ENCODE peak calls at places on chromosomes 7 and 10, in four cellular contexts. One of them, this sample, is unnamed.
A peak's percentile ranks its signal among the peaks of the same experiment; 100 is the strongest.

GRCh38 chr7:135670179-135670578 is 7.9 kb downstream of the STMP1 start:
- DNase-seq in thyroid gland: no peak
- DNase-seq in CD14-positive monocyte: no peak
- DNase-seq in CD8-positive, alpha-beta T cell: no peak
- DNase-seq in this sample: no peak

GRCh38 chr10:76282122-76283030 is 851.0 kb downstream of the LRMDA start:
- DNase-seq in thyroid gland: no peak
- DNase-seq in CD8-positive, alpha-beta T cell: no peak
- DNase-seq in CD14-positive monocyte: no peak
- DNase-seq in this sample: no peak

GRCh38 chr10:7409045-7409731 is 1.6 kb downstream of the SFMBT2 start:
- DNase-seq in thyroid gland: peak; percentile 28
- DNase-seq in CD14-positive monocyte: no peak
- DNase-seq in CD8-positive, alpha-beta T cell: peak; percentile 57
- DNase-seq in this sample: peak; percentile 28

GRCh38 chr10:88546462-88546861 is 36.7 kb downstream of the RNLS start:
- DNase-seq in CD8-positive, alpha-beta T cell: no peak
- DNase-seq in CD14-positive monocyte: no peak
- DNase-seq in thyroid gland: no peak
- DNase-seq in this sample: no peak

GRCh38 chr10:14382022-14382421 is 51.3 kb upstream of the FRMD4A start:
- DNase-seq in CD14-positive monocyte: no peak
- DNase-seq in thyroid gland: peak; percentile 28
- DNase-seq in CD8-positive, alpha-beta T cell: peak; percentile 14
- DNase-seq in this sample: no peak

GRCh38 chr7:128833148-128833938 is 3.1 kb downstream of the FLNC start:
- DNase-seq in CD14-positive monocyte: no peak
- DNase-seq in thyroid gland: no peak
- DNase-seq in CD8-positive, alpha-beta T cell: no peak
- DNase-seq in this sample: no peak

GRCh38 chr7:108973075-108973474 is 403.4 kb downstream of the DNAJB9 start:
- DNase-seq in CD14-positive monocyte: no peak
- DNase-seq in CD8-positive, alpha-beta T cell: no peak
- DNase-seq in thyroid gland: no peak
- DNase-seq in this sample: no peak

GRCh38 chr10:65496541-65496940 is 1429.3 kb upstream of the LRRTM3 start:
- DNase-seq in CD8-positive, alpha-beta T cell: no peak
- DNase-seq in CD14-positive monocyte: no peak
- DNase-seq in thyroid gland: no peak
- DNase-seq in this sample: no peak

GRCh38 chr7:95804090-95804489 is 31.7 kb downstream of the DYNC1I1 start:
- DNase-seq in CD14-positive monocyte: no peak
- DNase-seq in CD8-positive, alpha-beta T cell: no peak
- DNase-seq in thyroid gland: no peak
- DNase-seq in this sample: no peak

GRCh38 chr10:21315321-21316220 is 209.9 kb downstream of the SKIDA1 start:
- DNase-seq in thyroid gland: peak; percentile 97
- DNase-seq in CD8-positive, alpha-beta T cell: no peak
- DNase-seq in CD14-positive monocyte: no peak
- DNase-seq in this sample: no peak

GRCh38 chr10:31604141-31604540 is 285.1 kb downstream of the ZEB1 start:
- DNase-seq in CD14-positive monocyte: no peak
- DNase-seq in thyroid gland: no peak
- DNase-seq in CD8-positive, alpha-beta T cell: no peak
- DNase-seq in this sample: no peak

GRCh38 chr10:124096494-124096893 is 3.1 kb upstream of the CHST15 start:
- DNase-seq in CD8-positive, alpha-beta T cell: no peak
- DNase-seq in thyroid gland: no peak
- DNase-seq in CD14-positive monocyte: no peak
- DNase-seq in this sample: no peak

GRCh38 chr7:157828190-157828589 is 491.4 kb downstream of the DNAJB6 start:
- DNase-seq in thyroid gland: no peak
- DNase-seq in CD8-positive, alpha-beta T cell: no peak
- DNase-seq in CD14-positive monocyte: no peak
- DNase-seq in this sample: no peak

GRCh38 chr7:47604496-47604890 is 22.6 kb upstream of the TNS3 start:
- DNase-seq in thyroid gland: peak; percentile 80
- DNase-seq in CD8-positive, alpha-beta T cell: no peak
- DNase-seq in CD14-positive monocyte: no peak
- DNase-seq in this sample: no peak

GRCh38 chr10:51926336-51926735 is 226.9 kb upstream of the CSTF2T start:
- DNase-seq in CD8-positive, alpha-beta T cell: no peak
- DNase-seq in thyroid gland: no peak
- DNase-seq in CD14-positive monocyte: no peak
- DNase-seq in this sample: no peak

GRCh38 chr10:12357525-12358151 is 8.3 kb downstream of the CAMK1D start:
- DNase-seq in CD14-positive monocyte: no peak
- DNase-seq in CD8-positive, alpha-beta T cell: no peak
- DNase-seq in thyroid gland: peak; percentile 41
- DNase-seq in this sample: no peak

GRCh38 chr7:70585071-70585470 is 546.9 kb upstream of the GALNT17 start:
- DNase-seq in thyroid gland: no peak
- DNase-seq in CD8-positive, alpha-beta T cell: peak; percentile 18
- DNase-seq in CD14-positive monocyte: no peak
- DNase-seq in this sample: no peak
- TF ChIP-seq CTCF in thyroid gland: no peak
- TF ChIP-seq CTCF in CD8-positive, alpha-beta T cell: no peak
- TF ChIP-seq CTCF in CD14-positive monocyte: no peak
- TF ChIP-seq CTCF in this sample: no peak

DNA sequence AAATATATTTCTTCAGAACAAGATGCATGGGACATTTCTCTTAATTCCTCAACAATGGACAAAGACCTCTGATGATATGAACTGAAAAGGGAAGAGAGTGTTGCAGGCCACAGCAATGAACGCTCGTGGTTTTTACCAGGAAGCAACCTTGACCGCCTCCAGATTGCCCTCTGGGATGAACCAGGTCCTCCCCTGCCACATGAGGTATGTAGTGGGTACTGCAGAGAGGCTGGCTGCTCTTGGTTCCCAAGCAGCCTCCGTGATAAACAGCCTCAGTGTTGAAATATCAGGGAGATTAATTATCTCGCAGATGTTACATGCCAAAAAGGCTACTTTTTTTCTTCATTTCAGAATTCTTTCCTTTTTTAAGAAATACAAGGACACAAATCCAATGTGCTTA is 338.8 kb downstream of the ELMO1 start:
- DNase-seq in thyroid gland: no peak
- DNase-seq in CD14-positive monocyte: no peak
- DNase-seq in CD8-positive, alpha-beta T cell: no peak
- DNase-seq in this sample: no peak
- TF ChIP-seq CTCF in thyroid gland: no peak
- TF ChIP-seq CTCF in CD14-positive monocyte: no peak
- TF ChIP-seq CTCF in CD8-positive, alpha-beta T cell: no peak
- TF ChIP-seq CTCF in this sample: no peak

GRCh38 chr10:71260622-71261325 is 48.4 kb downstream of the UNC5B start:
- DNase-seq in CD14-positive monocyte: no peak
- DNase-seq in thyroid gland: peak; percentile 36
- DNase-seq in CD8-positive, alpha-beta T cell: no peak
- DNase-seq in this sample: no peak
- TF ChIP-seq CTCF in CD14-positive monocyte: no peak
- TF ChIP-seq CTCF in thyroid gland: no peak
- TF ChIP-seq CTCF in CD8-positive, alpha-beta T cell: no peak
- TF ChIP-seq CTCF in this sample: no peak

GRCh38 chr10:108434818-108435217 is 1270.3 kb upstream of the SORCS1 start:
- DNase-seq in thyroid gland: no peak
- DNase-seq in CD8-positive, alpha-beta T cell: no peak
- DNase-seq in CD14-positive monocyte: no peak
- DNase-seq in this sample: no peak

GRCh38 chr10:108443636-108444035 is 1279.1 kb upstream of the SORCS1 start:
- DNase-seq in CD8-positive, alpha-beta T cell: no peak
- DNase-seq in CD14-positive monocyte: no peak
- DNase-seq in thyroid gland: no peak
- DNase-seq in this sample: no peak

DNA sequence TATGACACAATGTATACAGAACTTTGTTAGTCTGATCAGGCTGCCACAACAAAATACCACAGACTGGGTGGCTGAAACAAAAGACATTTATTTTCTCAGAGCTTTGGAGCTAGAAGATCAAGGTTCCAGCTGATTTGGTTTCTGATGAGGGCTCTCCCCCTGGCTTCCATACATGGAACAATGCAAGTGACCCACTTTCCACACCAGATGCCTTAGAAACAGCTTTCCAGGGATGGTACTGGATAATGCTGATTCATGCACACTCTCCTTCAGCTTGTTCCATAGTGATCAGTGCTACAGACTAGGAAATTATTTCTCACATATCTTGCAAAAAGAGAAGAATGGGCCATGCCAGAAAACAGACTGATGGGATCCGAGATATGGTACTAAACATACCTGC is 1274.9 kb upstream of the SORCS1 start:
- DNase-seq in thyroid gland: no peak
- DNase-seq in CD14-positive monocyte: no peak
- DNase-seq in CD8-positive, alpha-beta T cell: no peak
- DNase-seq in this sample: no peak
- TF ChIP-seq CTCF in thyroid gland: no peak
- TF ChIP-seq CTCF in CD14-positive monocyte: no peak
- TF ChIP-seq CTCF in CD8-positive, alpha-beta T cell: no peak
- TF ChIP-seq CTCF in this sample: no peak

GRCh38 chr10:48470893-48471805 is 133.7 kb downstream of the ARHGAP22 start:
- DNase-seq in CD14-positive monocyte: peak; percentile 21
- DNase-seq in thyroid gland: no peak
- DNase-seq in CD8-positive, alpha-beta T cell: no peak
- DNase-seq in this sample: peak; percentile 5
- TF ChIP-seq CTCF in CD14-positive monocyte: no peak
- TF ChIP-seq CTCF in thyroid gland: no peak
- TF ChIP-seq CTCF in CD8-positive, alpha-beta T cell: no peak
- TF ChIP-seq CTCF in this sample: no peak

GRCh38 chr7:154699421-154699820 is 303.5 kb downstream of the PAXIP1 start:
- DNase-seq in CD14-positive monocyte: no peak
- DNase-seq in thyroid gland: no peak
- DNase-seq in CD8-positive, alpha-beta T cell: no peak
- DNase-seq in this sample: no peak

GRCh38 chr7:154693646-154694045 is 309.3 kb downstream of the PAXIP1 start:
- DNase-seq in CD8-positive, alpha-beta T cell: no peak
- DNase-seq in CD14-positive monocyte: no peak
- DNase-seq in thyroid gland: no peak
- DNase-seq in this sample: no peak

GRCh38 chr7:154696556-154696955 is 306.4 kb downstream of the PAXIP1 start:
- DNase-seq in CD14-positive monocyte: no peak
- DNase-seq in CD8-positive, alpha-beta T cell: no peak
- DNase-seq in thyroid gland: no peak
- DNase-seq in this sample: no peak

GRCh38 chr7:154695836-154696235 is 307.1 kb downstream of the PAXIP1 start:
- DNase-seq in thyroid gland: no peak
- DNase-seq in CD8-positive, alpha-beta T cell: no peak
- DNase-seq in CD14-positive monocyte: no peak
- DNase-seq in this sample: no peak

GRCh38 chr7:154698726-154699291 is 304.1 kb downstream of the PAXIP1 start:
- DNase-seq in CD8-positive, alpha-beta T cell: no peak
- DNase-seq in CD14-positive monocyte: no peak
- DNase-seq in thyroid gland: no peak
- DNase-seq in this sample: no peak
- TF ChIP-seq CTCF in CD8-positive, alpha-beta T cell: no peak
- TF ChIP-seq CTCF in CD14-positive monocyte: no peak
- TF ChIP-seq CTCF in thyroid gland: no peak
- TF ChIP-seq CTCF in this sample: no peak

GRCh38 chr7:43508434-43508833 is 74.5 kb upstream of the STK17A start:
- DNase-seq in thyroid gland: no peak
- DNase-seq in CD14-positive monocyte: no peak
- DNase-seq in CD8-positive, alpha-beta T cell: no peak
- DNase-seq in this sample: no peak

GRCh38 chr7:43511769-43512515 is 71.0 kb upstream of the STK17A start:
- DNase-seq in thyroid gland: no peak
- DNase-seq in CD8-positive, alpha-beta T cell: no peak
- DNase-seq in CD14-positive monocyte: no peak
- DNase-seq in this sample: no peak

GRCh38 chr7:43509906-43510305 is 73.0 kb upstream of the STK17A start:
- DNase-seq in CD8-positive, alpha-beta T cell: no peak
- DNase-seq in CD14-positive monocyte: no peak
- DNase-seq in thyroid gland: no peak
- DNase-seq in this sample: no peak

GRCh38 chr7:43513236-43513635 is 69.7 kb upstream of the STK17A start:
- DNase-seq in CD8-positive, alpha-beta T cell: no peak
- DNase-seq in CD14-positive monocyte: no peak
- DNase-seq in thyroid gland: no peak
- DNase-seq in this sample: no peak

GRCh38 chr7:43511029-43511428 is 71.9 kb upstream of the STK17A start:
- DNase-seq in CD8-positive, alpha-beta T cell: no peak
- DNase-seq in CD14-positive monocyte: no peak
- DNase-seq in thyroid gland: no peak
- DNase-seq in this sample: no peak
- TF ChIP-seq CTCF in CD8-positive, alpha-beta T cell: no peak
- TF ChIP-seq CTCF in CD14-positive monocyte: peak; percentile 13
- TF ChIP-seq CTCF in thyroid gland: no peak
- TF ChIP-seq CTCF in this sample: no peak

DNA sequence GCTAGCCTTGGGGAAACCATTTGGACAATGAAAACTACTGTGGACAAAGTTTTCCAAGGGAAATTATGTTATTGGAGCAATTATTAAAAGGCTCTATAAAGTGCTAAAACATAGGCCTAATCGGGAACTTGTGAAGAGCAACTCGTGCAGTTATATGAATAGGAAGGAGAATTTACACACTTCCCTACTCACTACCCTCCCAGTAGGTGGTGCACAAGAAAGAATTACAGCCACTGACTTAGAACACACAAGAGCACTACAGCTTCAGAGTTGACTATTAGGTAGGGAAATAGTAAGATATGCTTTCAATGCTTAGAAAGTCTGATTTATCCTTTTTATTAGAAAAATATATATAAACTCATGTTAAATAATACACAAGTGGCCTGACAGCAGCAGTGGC is 47.2 kb downstream of the GSAP start:
- DNase-seq in CD8-positive, alpha-beta T cell: no peak
- DNase-seq in CD14-positive monocyte: no peak
- DNase-seq in thyroid gland: no peak
- DNase-seq in this sample: no peak
- TF ChIP-seq CTCF in CD8-positive, alpha-beta T cell: no peak
- TF ChIP-seq CTCF in CD14-positive monocyte: peak; percentile 24
- TF ChIP-seq CTCF in thyroid gland: no peak
- TF ChIP-seq CTCF in this sample: no peak

GRCh38 chr7:130721486-130722277 is 12.3 kb downstream of the KLF14 start:
- DNase-seq in CD14-positive monocyte: peak; percentile 47
- DNase-seq in thyroid gland: peak; percentile 77
- DNase-seq in CD8-positive, alpha-beta T cell: peak; percentile 12
- DNase-seq in this sample: no peak
- TF ChIP-seq CTCF in CD14-positive monocyte: peak; percentile 40
- TF ChIP-seq CTCF in thyroid gland: no peak
- TF ChIP-seq CTCF in CD8-positive, alpha-beta T cell: no peak
- TF ChIP-seq CTCF in this sample: no peak